ENCODE peak calls at places on chromosomes 3 and 15, in four cellular contexts. T is occipital lobe, X is sciatic nerve, H is pancreas. N is an unnamed sample.

GRCh38 chr15:23648920-23649515 is 1.4 kb upstream of the MAGEL2 start:
- DNase-seq in T (no peak), X (peak; percentile 68), H (no peak), N (peak; percentile 39)

GRCh38 chr15:101027273-101027901 is 108.2 kb downstream of the LRRK1 start:
- DNase-seq in T (no peak), X (peak; percentile 62), H (peak; percentile 64), N (no peak)

GRCh38 chr3:186124618-186125017 is 15.7 kb upstream of the ETV5 start:
- DNase-seq in T (no peak), X (no peak), H (no peak), N (no peak)

GRCh38 chr3:128984596-128984995 is 9.3 kb downstream of the CFAP92 start:
- DNase-seq in T (no peak), X (no peak), H (no peak), N (no peak)

GRCh38 chr15:75171408-75171807 is 30.3 kb upstream of the C15orf39 start:
- DNase-seq in T (no peak), X (no peak), H (no peak), N (peak; percentile 60)

GRCh38 chr3:179563298-179563934 is 690 bp downstream of the ACTL6A start:
- DNase-seq in T (peak; percentile 36), X (no peak), H (peak; percentile 83), N (peak; percentile 66)

GRCh38 chr15:77032647-77033416 is 37.9 kb downstream of the PSTPIP1 start:
- DNase-seq in T (no peak), X (no peak), H (peak; percentile 51), N (no peak)

GRCh38 chr15:86756688-86757087 is 677.0 kb downstream of the AGBL1 start:
- DNase-seq in T (no peak), X (no peak), H (no peak), N (no peak)

GRCh38 chr3:13014755-13015285 is 58.4 kb downstream of the IQSEC1 start:
- DNase-seq in T (no peak), X (no peak), H (no peak), N (no peak)

GRCh38 chr3:101243285-101244211 is 76.8 kb downstream of the IMPG2 start:
- DNase-seq in T (no peak), X (no peak), H (no peak), N (no peak)

GRCh38 chr15:28260722-28261121 is 61.3 kb downstream of the HERC2 start:
- DNase-seq in T (no peak), X (no peak), H (no peak), N (no peak)